ENCODE peak calls at places on chromosomes 4 and X, in four cellular contexts. F is HepG2, K is H1, T is K562. H is an unnamed sample.

GRCh38 chrX:36867143-36867542 is 141.0 kb upstream of the FAM47C start:
- DNase-seq in F (peak; percentile 2), K (no peak), T (peak; percentile 2), H (no peak)

GRCh38 chr4:107838138-107838618 is 13.4 kb downstream of the SGMS2 start:
- DNase-seq in K (no peak), T (no peak), F (no peak), H (no peak)

GRCh38 chrX:137432609-137433008 is 133.3 kb upstream of the ZIC3 start:
- DNase-seq in F (peak; percentile 0), K (peak; percentile 51), T (peak; percentile 18), H (peak; percentile 52)

GRCh38 chr4:48944659-48945290 is 38.2 kb upstream of the OCIAD2 start:
- DNase-seq in F (peak; percentile 3), T (peak; percentile 60), K (peak; percentile 75), H (peak; percentile 66)

GRCh38 chr4:3476341-3476747 is 13.2 kb downstream of the DOK7 start:
- DNase-seq in F (peak; percentile 29), K (no peak), T (no peak), H (no peak)

GRCh38 chr4:139154952-139155557 is 22.0 kb downstream of the ELF2 start:
- DNase-seq in K (no peak), T (no peak), F (no peak), H (no peak)

GRCh38 chr4:27084685-27085356 is 224.2 kb downstream of the STIM2 start:
- DNase-seq in K (peak; percentile 73), T (peak; percentile 62), F (no peak), H (peak; percentile 66)

GRCh38 chrX:317424-318067 is 1.1 kb downstream of the GTPBP6 start:
- DNase-seq in K (no peak), F (no peak), T (peak; percentile 95), H (no peak)

GRCh38 chrX:13201605-13202219 is 118.1 kb downstream of the ATXN3L start:
- DNase-seq in T (no peak), K (peak; percentile 46), F (no peak), H (peak; percentile 69)

GRCh38 chr4:114364857-114365256 is 233.8 kb upstream of the UGT8 start:
- DNase-seq in F (no peak), T (no peak), K (no peak), H (no peak)

GRCh38 chr4:25915359-25915716 is 1.3 kb downstream of the SMIM20 start:
- DNase-seq in K (no peak), T (peak; percentile 72), F (no peak), H (no peak)

GRCh38 chr4:48078862-48079655 is 55.0 kb downstream of the TXK start:
- DNase-seq in F (no peak), K (no peak), T (no peak), H (no peak)

GRCh38 chr4:159487284-159487747 is 384.4 kb downstream of the RAPGEF2 start:
- DNase-seq in F (peak; percentile 68), K (peak; percentile 63), T (peak; percentile 61), H (peak; percentile 62)

GRCh38 chrX:72019487-72019886 is 108.8 kb downstream of the NHSL2 start:
- DNase-seq in K (peak; percentile 6), F (no peak), T (no peak), H (no peak)

GRCh38 chr4:103754844-103755243 is 35.1 kb upstream of the TACR3 start:
- DNase-seq in F (peak; percentile 23), K (no peak), T (no peak), H (no peak)

GRCh38 chr4:147799986-147800555 is 68.2 kb downstream of the ARHGAP10 start:
- DNase-seq in K (no peak), F (no peak), T (no peak), H (no peak)

GRCh38 chr4:54877006-54877405 is 219.2 kb downstream of the KIT start:
- DNase-seq in F (no peak), T (no peak), K (no peak), H (no peak)

GRCh38 chr4:38456096-38456495 is 207.9 kb upstream of the KLF3 start:
- DNase-seq in F (no peak), K (no peak), T (no peak), H (no peak)

GRCh38 chr4:121778991-121779628 is 14.1 kb upstream of the SMIM43 start:
- DNase-seq in F (no peak), T (no peak), K (no peak), H (no peak)

GRCh38 chr4:91471280-91471679 is 832.5 kb upstream of the GRID2 start:
- DNase-seq in T (no peak), F (no peak), K (no peak), H (no peak)

GRCh38 chr4:102345795-102346100 is 466 bp upstream of the SLC39A8 start:
- DNase-seq in F (no peak), K (no peak), T (no peak), H (peak; percentile 16)

GRCh38 chrX:112868586-112868985 is 28.0 kb upstream of the AMOT start:
- DNase-seq in K (no peak), T (no peak), F (no peak), H (no peak)
- TF ChIP-seq JUN in K (no peak), T (no peak), F (no peak), H (no peak)

GRCh38 chr4:86970447-86971354 is 35.9 kb downstream of the AFF1 start:
- DNase-seq in K (no peak), F (no peak), T (no peak), H (no peak)

GRCh38 chr4:86973668-86974067 is 38.9 kb downstream of the AFF1 start:
- DNase-seq in K (no peak), T (no peak), F (peak; percentile 80), H (no peak)

GRCh38 chr4:86974481-86975050 is 39.8 kb downstream of the AFF1 start:
- DNase-seq in T (no peak), K (no peak), F (no peak), H (no peak)

GRCh38 chr4:86971355-86971683 is 36.5 kb downstream of the AFF1 start:
- DNase-seq in T (no peak), F (no peak), K (no peak), H (no peak)

GRCh38 chr4:86972997-86973396 is 38.2 kb downstream of the AFF1 start:
- DNase-seq in F (peak; percentile 72), T (peak; percentile 63), K (no peak), H (peak; percentile 19)
- TF ChIP-seq CREB1 in F (peak; percentile 57), T (no peak), K (no peak), H (no peak)

DNA sequence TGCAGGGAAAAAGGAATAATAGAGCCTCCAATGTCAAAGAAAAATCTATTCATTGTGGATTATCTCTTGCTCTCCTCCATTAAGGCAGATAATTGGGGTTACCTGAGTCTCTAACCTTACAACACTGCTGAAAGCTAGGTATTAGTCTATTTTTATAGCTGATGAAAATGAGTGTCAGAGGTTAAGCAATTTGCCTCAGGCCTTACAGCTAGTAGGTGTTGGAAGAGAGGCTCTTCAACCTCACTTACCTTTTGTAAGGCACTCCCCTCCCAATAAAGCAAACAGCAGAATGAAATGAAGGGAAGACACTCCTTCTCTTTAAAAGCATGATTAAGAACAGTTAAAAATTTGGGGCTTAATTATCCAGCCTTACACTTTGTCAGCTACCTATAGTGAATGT is 45.3 kb upstream of the GAB1 start:
- DNase-seq in F (no peak), T (no peak), K (no peak), H (no peak)
- TF ChIP-seq JUN in F (no peak), T (no peak), K (no peak), H (no peak)

GRCh38 chr4:67151376-67152343 is 393.6 kb downstream of the CENPC start:
- DNase-seq in F (no peak), T (peak; percentile 26), K (no peak), H (no peak)
- TF ChIP-seq CREB1 in F (no peak), T (no peak), K (no peak), H (no peak)

GRCh38 chrX:47351706-47352105 is 18.7 kb upstream of the ZNF157 start:
- DNase-seq in K (no peak), F (no peak), T (no peak), H (no peak)
- TF ChIP-seq JUN in K (no peak), F (no peak), T (no peak), H (no peak)

H was measured in WTC11.